ENCODE peak calls at places on chromosomes 13 and 19, in ten cellular contexts. R, A, C, Q, O, V, T, Y, F and U are unnamed samples.

GRCh38 chr13:47087841-47088240 is 191.0 kb upstream of the HTR2A start:
- DNase-seq in R (no peak), A (no peak), C (no peak), Q (peak; percentile 81), O (no peak), V (no peak), T (no peak), Y (no peak), F (no peak), U (no peak)

GRCh38 chr19:11345122-11345752 is 831 bp downstream of the TMEM205 start:
- DNase-seq in R (no peak), A (no peak), C (peak; percentile 33), Q (no peak), O (no peak), V (no peak), T (no peak), Y (no peak), F (no peak), U (peak; percentile 46)

GRCh38 chr19:42422576-42423461 is 4.4 kb downstream of the LIPE start:
- DNase-seq in R (no peak), A (peak; percentile 23), C (no peak), Q (no peak), O (no peak), V (peak; percentile 59), T (no peak), Y (peak; percentile 47), F (no peak), U (no peak)

GRCh38 chr19:10471909-10472308 is 31.2 kb downstream of the KEAP1 start:
- DNase-seq in R (no peak), A (peak; percentile 22), C (no peak), Q (peak; percentile 47), O (peak; percentile 28), V (peak; percentile 54), T (no peak), Y (no peak), F (no peak), U (no peak)

GRCh38 chr13:74306496-74306895 is 172.3 kb upstream of the KLF12 start:
- DNase-seq in R (no peak), A (no peak), C (no peak), Q (peak; percentile 45), O (no peak), V (no peak), T (no peak), Y (no peak), F (no peak), U (no peak)

GRCh38 chr13:111518161-111518791 is 197.8 kb downstream of the TEX29 start:
- DNase-seq in R (no peak), A (peak; percentile 43), C (no peak), Q (no peak), O (no peak), V (no peak), T (no peak), Y (no peak), F (no peak), U (no peak)

GRCh38 chr13:73901324-73902068 is 232.7 kb downstream of the KLF12 start:
- DNase-seq in R (no peak), A (no peak), C (no peak), Q (no peak), O (no peak), V (no peak), T (no peak), Y (no peak), F (no peak), U (no peak)

GRCh38 chr19:41223431-41224234 is 4.6 kb downstream of the AXL start:
- DNase-seq in R (no peak), A (peak; percentile 13), C (no peak), Q (peak; percentile 96), O (peak; percentile 94), V (peak; percentile 57), T (no peak), Y (no peak), F (no peak), U (no peak)

GRCh38 chr13:37595162-37595561 is 3.4 kb downstream of the POSTN start:
- DNase-seq in R (no peak), A (no peak), C (no peak), Q (peak; percentile 47), O (no peak), V (no peak), T (no peak), Y (no peak), F (no peak), U (no peak)

GRCh38 chr13:112779856-112780604 is 90.2 kb downstream of the ATP11A start:
- DNase-seq in R (no peak), A (no peak), C (no peak), Q (peak; percentile 52), O (no peak), V (no peak), T (no peak), Y (no peak), F (peak; percentile 4), U (no peak)

GRCh38 chr13:51007216-51007615 is 97.6 kb downstream of the RNASEH2B start:
- DNase-seq in R (no peak), A (no peak), C (no peak), Q (no peak), O (no peak), V (no peak), T (no peak), Y (no peak), F (no peak), U (no peak)

GRCh38 chr19:39951686-39952085 is 17.3 kb upstream of the FCGBP start:
- DNase-seq in R (no peak), A (no peak), C (no peak), Q (peak; percentile 61), O (peak; percentile 89), V (no peak), T (no peak), Y (no peak), F (no peak), U (no peak)

GRCh38 chr13:30334663-30335386 is 27.5 kb upstream of the KATNAL1 start:
- DNase-seq in R (no peak), A (peak; percentile 38), C (no peak), Q (peak; percentile 4), O (peak; percentile 25), V (peak; percentile 80), T (no peak), Y (no peak), F (no peak), U (no peak)

GRCh38 chr13:32277838-32278237 is 37.3 kb downstream of the ZAR1L start:
- DNase-seq in R (no peak), A (no peak), C (no peak), Q (no peak), O (no peak), V (no peak), T (no peak), Y (no peak), F (no peak), U (no peak)
- TF ChIP-seq POLR2A in R (no peak), A (no peak), C (no peak), Q (no peak), O (no peak), V (no peak), T (no peak), Y (no peak), F (no peak), U (no peak)

GRCh38 chr13:40586886-40587285 is 79.6 kb downstream of the FOXO1 start:
- DNase-seq in R (no peak), A (no peak), C (no peak), Q (no peak), O (no peak), V (no peak), T (no peak), Y (no peak), F (no peak), U (no peak)
- H3K4me1 ChIP-seq in R (no peaks in the 10 kb centered on the region), A (peaks cover 71% of the 10 kb centered on the region), C (peaks cover 81% of the 10 kb centered on the region), Q (no peaks in the 10 kb centered on the region), O (peaks cover 3% of the 10 kb centered on the region), V (peaks cover 62% of the 10 kb centered on the region), T (peaks cover 39% of the 10 kb centered on the region), Y (peaks cover 63% of the 10 kb centered on the region), F (peaks cover 8% of the 10 kb centered on the region), U (peaks cover 74% of the 10 kb centered on the region)

GRCh38 chr13:110339975-110340550 is 33.0 kb downstream of the COL4A2 start:
- DNase-seq in R (no peak), A (no peak), C (no peak), Q (no peak), O (no peak), V (no peak), T (no peak), Y (no peak), F (no peak), U (no peak)

GRCh38 chr13:110339263-110339662 is 32.2 kb downstream of the COL4A2 start:
- DNase-seq in R (no peak), A (no peak), C (no peak), Q (no peak), O (no peak), V (no peak), T (no peak), Y (no peak), F (no peak), U (no peak)

GRCh38 chr13:110342474-110342873 is 35.4 kb downstream of the COL4A2 start:
- DNase-seq in R (no peak), A (no peak), C (no peak), Q (no peak), O (no peak), V (no peak), T (no peak), Y (no peak), F (peak; percentile 13), U (no peak)

GRCh38 chr13:110341445-110342247 is 34.6 kb downstream of the COL4A2 start:
- DNase-seq in R (no peak), A (no peak), C (no peak), Q (peak; percentile 92), O (no peak), V (no peak), T (no peak), Y (no peak), F (peak; percentile 54), U (peak; percentile 59)

DNA sequence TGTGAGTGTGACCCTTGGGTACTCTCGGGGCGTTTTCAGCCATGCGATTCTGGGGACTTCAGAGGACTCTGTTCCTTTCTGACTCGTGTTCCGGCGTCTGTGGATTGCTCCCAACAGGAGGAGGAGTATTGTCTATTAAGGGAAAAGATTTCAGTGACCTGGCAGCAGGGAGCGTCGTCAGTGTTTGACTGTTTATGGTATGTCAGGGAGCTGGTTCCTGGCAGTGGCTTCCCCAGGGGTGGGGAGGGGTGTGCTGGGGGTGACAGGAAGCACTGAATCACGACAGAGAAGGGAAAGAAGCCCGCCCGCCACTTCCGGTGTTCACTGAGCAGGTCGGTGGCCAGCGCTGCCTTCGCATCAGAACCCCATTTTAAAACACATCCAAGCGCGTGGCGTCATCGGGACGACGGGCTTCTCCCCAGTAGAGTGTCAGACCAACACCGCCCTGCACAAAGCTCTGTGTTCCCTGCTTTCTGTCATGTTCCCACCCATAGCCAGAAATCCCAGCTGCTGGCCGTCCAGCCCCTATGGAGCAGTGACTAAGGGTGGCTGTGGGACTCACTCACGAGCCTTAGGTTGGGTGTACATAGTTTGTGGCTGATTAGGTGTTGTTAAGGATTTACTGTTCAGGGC is 33.8 kb downstream of the COL4A2 start:
- DNase-seq in R (peak; percentile 34), A (peak; percentile 49), C (peak; percentile 88), Q (peak; percentile 93), O (no peak), V (no peak), T (no peak), Y (peak; percentile 76), F (peak; percentile 91), U (peak; percentile 40)
- TF ChIP-seq POLR2A in R (no peak), A (no peak), C (no peak), Q (peak; percentile 68), O (no peak), V (no peak), T (peak; percentile 17), Y (peak; percentile 31), F (peak; percentile 44), U (no peak)

DNA sequence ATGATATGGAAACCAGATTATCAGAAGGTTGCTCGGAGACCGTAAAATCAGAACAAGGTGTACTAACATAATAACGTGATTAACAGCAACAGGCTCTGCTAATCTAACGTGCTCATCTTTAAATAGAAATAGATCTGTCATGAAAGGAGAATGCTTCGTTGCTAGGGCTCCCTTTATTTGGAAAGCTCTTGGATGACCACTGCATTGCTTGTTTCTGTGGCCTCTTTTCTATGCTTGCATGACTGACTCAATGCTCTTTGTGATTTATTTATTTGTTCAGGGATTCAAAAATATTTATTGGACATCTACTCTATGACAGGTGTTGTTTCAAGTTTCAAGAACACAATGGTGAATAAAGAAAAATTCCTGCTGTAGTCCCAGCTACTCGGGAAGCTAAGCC is 22.3 kb upstream of the ZDHHC20 start:
- DNase-seq in R (no peak), A (no peak), C (no peak), Q (no peak), O (no peak), V (no peak), T (no peak), Y (no peak), F (no peak), U (no peak)
- H3K4me1 ChIP-seq in R (no peaks in the 10 kb centered on the region), A (peaks cover 5% of the 10 kb centered on the region), C (peaks cover 10% of the 10 kb centered on the region), Q (no peaks in the 10 kb centered on the region), O (no peaks in the 10 kb centered on the region), V (peaks cover 26% of the 10 kb centered on the region), T (peaks cover 8% of the 10 kb centered on the region), Y (peaks cover 17% of the 10 kb centered on the region), F (no peaks in the 10 kb centered on the region), U (no peaks in the 10 kb centered on the region)